ENCODE peak calls at places on chromosomes 3 and 15, in nine cellular contexts. D, A, Z, H, J, N, S, X and W are unnamed samples.
A peak's percentile ranks its signal among the peaks of the same experiment; 100 is the strongest.

GRCh38 chr3:46959169-46959515 is 17.4 kb downstream of the CCDC12 start:
- DNase-seq in H (no peak), N (peak; percentile 31), S (no peak), D (no peak), J (no peak), Z (no peak), X (no peak), A (no peak), W (no peak)

GRCh38 chr3:50226888-50227389 is 9.1 kb upstream of the GNAI2 start:
- DNase-seq in Z (no peak), N (peak; percentile 30), S (peak; percentile 51), X (no peak), H (no peak), J (no peak), D (no peak), A (no peak), W (peak; percentile 59)

GRCh38 chr3:114519415-114519814 is 225.6 kb downstream of the TIGIT start:
- DNase-seq in X (no peak), A (no peak), J (no peak), Z (no peak), N (peak; percentile 16), H (no peak), S (no peak), D (no peak), W (no peak)

GRCh38 chr15:48929611-48930170 is 34.0 kb downstream of the SHC4 start:
- DNase-seq in Z (no peak), J (no peak), A (no peak), X (no peak), D (no peak), H (no peak), S (no peak), N (no peak), W (no peak)

GRCh38 chr3:37574177-37574958 is 287.3 kb upstream of the CTDSPL start:
- DNase-seq in J (no peak), X (no peak), D (no peak), N (no peak), Z (no peak), A (no peak), H (no peak), S (no peak), W (no peak)

GRCh38 chr3:8793242-8793641 is 23.8 kb upstream of the OXTR start:
- DNase-seq in S (no peak), A (no peak), H (no peak), D (no peak), Z (no peak), N (no peak), X (no peak), J (no peak), W (no peak)

GRCh38 chr3:196406806-196407470 is 25.3 kb downstream of the UBXN7 start:
- DNase-seq in Z (no peak), N (no peak), S (no peak), H (no peak), X (no peak), J (no peak), D (no peak), A (no peak), W (no peak)

GRCh38 chr3:53026423-53027162 is 19.3 kb downstream of the SFMBT1 start:
- DNase-seq in N (peak; percentile 6), S (no peak), H (no peak), J (no peak), D (no peak), A (no peak), Z (no peak), X (no peak), W (no peak)

GRCh38 chr15:90212221-90213079 is 11.3 kb downstream of the SEMA4B start:
- DNase-seq in A (no peak), H (no peak), X (no peak), Z (no peak), S (peak; percentile 34), D (no peak), J (no peak), N (no peak), W (no peak)

GRCh38 chr3:148211725-148212124 is 486.0 kb upstream of the AGTR1 start:
- DNase-seq in Z (no peak), N (peak; percentile 73), S (peak; percentile 26), D (no peak), X (no peak), H (no peak), J (no peak), A (no peak), W (no peak)

GRCh38 chr3:120092444-120092843 is 1.8 kb downstream of the GSK3B start:
- DNase-seq in X (no peak), H (no peak), Z (no peak), A (no peak), D (no peak), N (no peak), J (no peak), S (no peak), W (no peak)